ENCODE peak calls at places on chromosomes 16 and 17, in nine cellular contexts. W is immature natural killer cell; F is stimulated activated CD8-positive, alpha-beta memory T cell treated with anti-CD3 and anti-CD28 coated beads, Interleukin-4, amount 100 ng/mL, for 1 hour; J is progenitor cell of endocrine pancreas; X is astrocyte of the spinal cord; K is C1 segment of cervical spinal cord; S is RCC 7860; A is stimulated activated CD4-positive, alpha-beta T cell treated with anti-CD3 and anti-CD28 coated beads, Interleukin-1b, Interleukin-23, amount 100 ng/mL, for 1 hour; H is AG09319. E is an unnamed sample.

GRCh38 chr17:39281806-39282205 is 56.1 kb upstream of the STAC2 start:
- DNase-seq in W (no peak), F (no peak), J (no peak), X (peak), K (no peak), S (no peak), A (no peak), H (no peak), E (no peak)

GRCh38 chr16:734981-735881 is 5.6 kb downstream of the CIAO3 start:
- DNase-seq in W (no peak), F (no peak), J (no peak), X (no peak), K (no peak), S (no peak), A (no peak), H (no peak), E (no peak)

GRCh38 chr16:5438591-5438990 is 341.0 kb upstream of the EEF2KMT start:
- DNase-seq in W (no peak), F (no peak), J (no peak), X (no peak), K (no peak), S (no peak), A (no peak), H (no peak), E (no peak)

GRCh38 chr16:67035364-67035763 is 6.4 kb downstream of the CBFB start:
- DNase-seq in W (no peak), F (no peak), J (no peak), X (no peak), K (no peak), S (no peak), A (no peak), H (no peak), E (no peak)

GRCh38 chr16:24834459-24835335 is 11.1 kb upstream of the SLC5A11 start:
- DNase-seq in W (no peak), F (no peak), J (no peak), X (peak), K (peak), S (peak), A (no peak), H (no peak), E (no peak)

GRCh38 chr16:11356573-11357331 is 11.5 kb downstream of the RMI2 start:
- DNase-seq in W (peak), F (peak), J (peak), X (peak), K (peak), S (peak), A (peak), H (no peak), E (no peak)

GRCh38 chr16:89555780-89556179 is 4.7 kb upstream of the RPL13 start:
- DNase-seq in W (no peak), F (no peak), J (no peak), X (no peak), K (no peak), S (no peak), A (no peak), H (no peak), E (no peak)

GRCh38 chr16:29915590-29916247 is 10.3 kb downstream of the KCTD13 start:
- DNase-seq in W (no peak), F (no peak), J (no peak), X (no peak), K (no peak), S (peak), A (no peak), H (no peak), E (no peak)

GRCh38 chr16:7513429-7513828 is 180.8 kb downstream of the RBFOX1 start:
- DNase-seq in W (no peak), F (no peak), J (no peak), X (no peak), K (no peak), S (no peak), A (no peak), H (no peak), E (no peak)

GRCh38 chr17:45050680-45051059 is 762 bp downstream of the DCAKD start:
- DNase-seq in W (no peak), F (no peak), J (no peak), X (peak), K (no peak), S (peak), A (no peak), H (no peak), E (no peak)

GRCh38 chr16:81445143-81445922 is 725 bp downstream of the CMIP start:
- DNase-seq in W (peak), F (no peak), J (peak), X (peak), K (peak), S (peak), A (no peak), H (no peak), E (no peak)

GRCh38 chr17:42844271-42844670 is at the start of gene AOC2:
- DNase-seq in W (no peak), F (no peak), J (no peak), X (no peak), K (no peak), S (no peak), A (no peak), H (no peak), E (no peak)

GRCh38 chr17:7043544-7044268 is at the start of gene SLC16A11:
- DNase-seq in W (no peak), F (no peak), J (peak), X (peak), K (no peak), S (no peak), A (no peak), H (no peak), E (no peak)

GRCh38 chr17:17091856-17092756 is 49.8 kb downstream of the MPRIP start:
- DNase-seq in W (no peak), F (no peak), J (no peak), X (no peak), K (no peak), S (no peak), A (no peak), H (no peak), E (no peak)

GRCh38 chr17:27226611-27227234 is 67.2 kb upstream of the WSB1 start:
- DNase-seq in W (no peak), F (no peak), J (no peak), X (peak), K (no peak), S (peak), A (no peak), H (no peak), E (no peak)

GRCh38 chr16:79653337-79654000 is 52.9 kb upstream of the MAF start:
- DNase-seq in W (no peak), F (no peak), J (no peak), X (no peak), K (no peak), S (no peak), A (no peak), H (no peak), E (no peak)

GRCh38 chr17:81579821-81580321 is 27.7 kb upstream of the FAAP100 start:
- DNase-seq in W (no peak), F (no peak), J (no peak), X (peak), K (no peak), S (peak), A (no peak), H (no peak), E (no peak)

GRCh38 chr16:84574191-84574590 is 43.7 kb downstream of the COTL1 start:
- DNase-seq in W (no peak), F (no peak), J (no peak), X (no peak), K (peak), S (no peak), A (no peak), H (no peak), E (no peak)

GRCh38 chr16:28172331-28172730 is 39.4 kb downstream of the XPO6 start:
- DNase-seq in W (no peak), F (no peak), J (no peak), X (no peak), K (no peak), S (no peak), A (no peak), H (no peak), E (no peak)

GRCh38 chr17:73492802-73493139 is 151.5 kb downstream of the SDK2 start:
- DNase-seq in W (no peak), F (no peak), J (no peak), X (no peak), K (no peak), S (no peak), A (no peak), H (no peak), E (no peak)

GRCh38 chr16:27245276-27246231 is 23.0 kb downstream of the NSMCE1 start:
- DNase-seq in W (no peak), F (no peak), J (no peak), X (peak), K (no peak), S (peak), A (no peak), H (peak), E (no peak)

GRCh38 chr17:47057831-47058230 is 78.8 kb upstream of the RPRML start:
- DNase-seq in W (no peak), F (no peak), J (no peak), X (no peak), K (peak), S (no peak), A (no peak), H (no peak), E (no peak)

GRCh38 chr17:76575570-76575969 is 10.1 kb downstream of the ST6GALNAC2 start:
- DNase-seq in W (no peak), F (no peak), J (no peak), X (no peak), K (no peak), S (no peak), A (no peak), H (no peak), E (no peak)

GRCh38 chr17:1764274-1764673 is 2.4 kb downstream of the SERPINF1 start:
- DNase-seq in W (peak), F (peak), J (no peak), X (peak), K (no peak), S (no peak), A (peak), H (peak), E (no peak)

GRCh38 chr17:6027342-6028024 is 42.7 kb upstream of the WSCD1 start:
- DNase-seq in W (no peak), F (no peak), J (no peak), X (no peak), K (no peak), S (no peak), A (no peak), H (no peak), E (no peak)

GRCh38 chr17:76384987-76385891 is 830 bp downstream of the SPHK1 start:
- DNase-seq in W (peak), F (peak), J (no peak), X (peak), K (peak), S (peak), A (no peak), H (no peak), E (no peak)

GRCh38 chr17:79047923-79048825 is 24.2 kb downstream of the C1QTNF1 start:
- DNase-seq in W (no peak), F (no peak), J (no peak), X (no peak), K (no peak), S (no peak), A (no peak), H (no peak), E (no peak)

GRCh38 chr16:23826528-23827244 is 9.1 kb upstream of the PRKCB start:
- DNase-seq in W (peak), F (no peak), J (no peak), X (no peak), K (no peak), S (no peak), A (no peak), H (no peak), E (no peak)

GRCh38 chr17:6475411-6475810 is 31.2 kb downstream of the PIMREG start:
- DNase-seq in W (no peak), F (no peak), J (no peak), X (no peak), K (no peak), S (no peak), A (no peak), H (no peak), E (no peak)

GRCh38 chr17:73628642-73629552 is 15.3 kb downstream of the SDK2 start:
- DNase-seq in W (no peak), F (no peak), J (no peak), X (no peak), K (no peak), S (no peak), A (no peak), H (no peak), E (no peak)

E was measured in thoracic aorta.